ENCODE peak calls at places on chromosomes 6 and 20, in nine cellular contexts. L is Karpas-422, N is OCI-LY7, F is GM23248, A is PC-3, B is hepatocyte, P is HCT116, J is MM.1S, Y is SK-N-SH. X is an unnamed sample. For H3K4me1, H3K9me3 and H3K9me2, the result is how much of the 10 kb centered on the place peaks cover.

GRCh38 chr20:1666802-1667201 is 9.2 kb upstream of the SIRPG start:
- DNase-seq in L (no peak), N (no peak), F (no peak), A (no peak), B (no peak), P (no peak), J (no peak), Y (no peak), X (no peak)

GRCh38 chr20:25584905-25585704 is at the start of gene NINL:
- DNase-seq in L (no peak), N (no peak), F (peak), A (peak), B (peak), P (no peak), J (no peak), Y (peak), X (peak)

GRCh38 chr20:24913076-24913628 is 35.9 kb upstream of the CST7 start:
- DNase-seq in L (no peak), N (no peak), F (no peak), A (no peak), B (no peak), P (no peak), J (no peak), Y (no peak), X (no peak)

GRCh38 chr20:13344671-13345070 is 123.6 kb downstream of the ISM1 start:
- DNase-seq in L (no peak), N (no peak), F (no peak), A (no peak), B (no peak), P (no peak), J (no peak), Y (no peak), X (no peak)

GRCh38 chr6:149934249-149935156 is 7.3 kb upstream of the ULBP2 start:
- DNase-seq in L (peak), N (peak), F (peak), A (peak), B (peak), P (peak), J (peak), Y (peak), X (peak)

GRCh38 chr6:166318649-166319600 is 10.7 kb upstream of the PRR18 start:
- DNase-seq in L (no peak), N (no peak), F (no peak), A (no peak), B (no peak), P (no peak), J (no peak), Y (peak), X (no peak)

GRCh38 chr20:24366605-24367004 is 102.8 kb upstream of the SYNDIG1 start:
- DNase-seq in L (no peak), N (no peak), F (no peak), A (no peak), B (no peak), P (no peak), J (no peak), Y (no peak), X (no peak)

GRCh38 chr6:134482585-134483346 is 164.9 kb upstream of the SGK1 start:
- DNase-seq in L (no peak), N (no peak), F (no peak), A (no peak), B (no peak), P (no peak), J (no peak), Y (no peak), X (no peak)

GRCh38 chr6:108518714-108519576 is 41.8 kb upstream of the FOXO3 start:
- DNase-seq in L (peak), N (peak), F (peak), A (peak), B (no peak), P (peak), J (peak), Y (peak), X (no peak)

GRCh38 chr6:40906759-40907158 is 132.3 kb downstream of the UNC5CL start:
- DNase-seq in L (no peak), N (no peak), F (peak), A (peak), B (no peak), P (no peak), J (no peak), Y (no peak), X (peak)

GRCh38 chr6:146135167-146135566 is 106.3 kb downstream of the GRM1 start:
- DNase-seq in L (no peak), N (no peak), F (no peak), A (no peak), B (no peak), P (no peak), J (no peak), Y (no peak), X (no peak)

GRCh38 chr6:29051680-29052079 is 6.7 kb upstream of the OR2W1 start:
- DNase-seq in L (no peak), N (no peak), F (no peak), A (no peak), B (no peak), P (no peak), J (no peak), Y (no peak), X (no peak)

GRCh38 chr6:136846046-136846445 is 23.7 kb downstream of the PEX7 start:
- DNase-seq in L (peak), N (peak), F (peak), A (peak), B (peak), P (peak), J (peak), Y (peak), X (peak)

GRCh38 chr6:136761227-136761922 is 30.9 kb downstream of the MAP3K5 start:
- DNase-seq in L (no peak), N (peak), F (peak), A (no peak), B (no peak), P (no peak), J (peak), Y (peak), X (no peak)

GRCh38 chr20:21796059-21796458 is 90.6 kb downstream of the PAX1 start:
- DNase-seq in L (peak), N (peak), F (peak), A (peak), B (no peak), P (no peak), J (peak), Y (no peak), X (no peak)

GRCh38 chr20:35742741-35743523 is 872 bp upstream of the RBM39 start:
- DNase-seq in L (peak), N (peak), F (peak), A (no peak), B (peak), P (no peak), J (peak), Y (peak), X (no peak)

GRCh38 chr6:90175627-90176538 is 120.8 kb downstream of the BACH2 start:
- DNase-seq in L (no peak), N (no peak), F (no peak), A (no peak), B (no peak), P (no peak), J (no peak), Y (no peak), X (no peak)

GRCh38 chr20:63167918-63168520 is 47.9 kb downstream of the YTHDF1 start:
- DNase-seq in L (no peak), N (no peak), F (no peak), A (no peak), B (no peak), P (no peak), J (no peak), Y (no peak), X (no peak)

GRCh38 chr6:47780510-47781356 is 1.1 kb upstream of the OPN5 start:
- DNase-seq in L (peak), N (peak), F (peak), A (peak), B (peak), P (peak), J (peak), Y (peak), X (peak)

GRCh38 chr20:730005-730404 is 38.3 kb downstream of the SLC52A3 start:
- DNase-seq in L (no peak), N (no peak), F (no peak), A (no peak), B (no peak), P (no peak), J (no peak), Y (no peak), X (no peak)

GRCh38 chr20:5402903-5403531 is 86.3 kb upstream of the PROKR2 start:
- DNase-seq in L (peak), N (peak), F (peak), A (peak), B (peak), P (no peak), J (peak), Y (no peak), X (peak)

GRCh38 chr6:33170176-33171095 is 21.8 kb downstream of the COL11A2 start:
- DNase-seq in L (peak), N (peak), F (peak), A (no peak), B (no peak), P (no peak), J (no peak), Y (peak), X (no peak)

GRCh38 chr20:57685134-57685851 is 24.5 kb downstream of the PMEPA1 start:
- DNase-seq in L (no peak), N (peak), F (no peak), A (no peak), B (no peak), P (no peak), J (no peak), Y (peak), X (no peak)

GRCh38 chr20:57680934-57681914 is 28.6 kb downstream of the PMEPA1 start:
- DNase-seq in L (peak), N (peak), F (no peak), A (no peak), B (no peak), P (no peak), J (peak), Y (no peak), X (peak)

GRCh38 chr20:57682184-57683038 is 27.4 kb downstream of the PMEPA1 start:
- DNase-seq in L (peak), N (peak), F (no peak), A (no peak), B (no peak), P (no peak), J (peak), Y (peak), X (no peak)

GRCh38 chr20:57686931-57687652 is 22.7 kb downstream of the PMEPA1 start:
- DNase-seq in L (no peak), N (no peak), F (no peak), A (peak), B (no peak), P (no peak), J (no peak), Y (no peak), X (peak)

GRCh38 chr20:57683876-57684275 is 25.9 kb downstream of the PMEPA1 start:
- DNase-seq in L (no peak), N (no peak), F (no peak), A (no peak), B (no peak), P (no peak), J (no peak), Y (no peak), X (no peak)
- H3K4me1 ChIP-seq in L (half or more), N (half or more), F (under half), A (under half), B (under half), P (under half), J (under half), Y (under half), X (half or more)

GRCh38 chr6:19050765-19051164 is 663.6 kb downstream of the RNF144B start:
- DNase-seq in L (no peak), N (no peak), F (no peak), A (no peak), B (no peak), P (no peak), J (no peak), Y (no peak), X (no peak)
- H3K9me3 ChIP-seq in L (under half), N (under half), F (under half), A (under half), B (under half), P (under half), J (under half), Y (under half), X (under half)

DNA sequence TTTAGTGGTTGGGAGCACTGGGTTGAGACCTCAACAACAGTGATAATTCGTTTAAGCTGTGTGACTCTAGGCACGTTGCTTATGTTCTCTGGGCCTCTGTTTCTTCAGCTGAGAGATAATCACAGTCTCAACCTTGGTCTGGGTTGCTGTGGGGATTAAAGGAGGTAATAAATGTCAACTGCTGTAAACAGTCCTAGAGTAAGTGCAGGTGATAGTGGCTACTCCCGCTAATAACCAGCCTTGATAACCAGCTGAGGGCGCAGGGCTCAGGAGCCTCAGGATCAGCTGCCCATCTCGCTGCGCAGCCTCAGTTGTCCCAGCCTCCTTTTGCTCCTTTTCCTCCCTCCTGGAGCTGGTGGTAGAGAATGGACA is 58.0 kb downstream of the JARID2 start:
- DNase-seq in L (no peak), N (no peak), F (no peak), A (no peak), B (peak), P (no peak), J (no peak), Y (no peak), X (no peak)
- H3K9me2 ChIP-seq in L (under half), N (under half), F (under half), A (under half), B (under half), P (under half), J (under half), Y (under half), X (under half)

GRCh38 chr6:109793793-109794192 is 102.7 kb downstream of the FIG4 start:
- DNase-seq in L (no peak), N (no peak), F (peak), A (peak), B (peak), P (peak), J (no peak), Y (no peak), X (peak)
- H3K4me1 ChIP-seq in L (under half), N (under half), F (half or more), A (under half), B (under half), P (under half), J (under half), Y (under half), X (half or more)

GRCh38 chr6:343226-343935 is 48.2 kb upstream of the IRF4 start:
- DNase-seq in L (no peak), N (no peak), F (no peak), A (no peak), B (no peak), P (no peak), J (no peak), Y (no peak), X (no peak)
- H3K9me3 ChIP-seq in L (under half), N (under half), F (under half), A (under half), B (under half), P (under half), J (under half), Y (under half), X (under half)

GRCh38 chr6:44503471-44503870 is 116.0 kb downstream of the CDC5L start:
- DNase-seq in L (no peak), N (no peak), F (no peak), A (no peak), B (no peak), P (no peak), J (no peak), Y (no peak), X (no peak)
- H3K9me2 ChIP-seq in L (under half), N (under half), F (under half), A (under half), B (under half), P (under half), J (under half), Y (under half), X (under half)

X was measured in PC-9.